ENCODE peak calls at places on chromosomes 1 and 21, in six cellular contexts. One of them, this sample, is unnamed. For H3K4me1, the result is how much of the 10 kb centered on the place peaks cover.

GRCh38 chr1:7265771-7266371 is 480.6 kb downstream of the CAMTA1 start:
- DNase-seq in endodermal cell: peak
- DNase-seq in heart left ventricle: no peak
- DNase-seq in transverse colon: peak
- DNase-seq in PC-3: peak
- DNase-seq in Panc1: peak
- DNase-seq in this sample: no peak

GRCh38 chr1:15243275-15244043 is 3.6 kb upstream of the FHAD1 start:
- DNase-seq in endodermal cell: no peak
- DNase-seq in heart left ventricle: no peak
- DNase-seq in transverse colon: no peak
- DNase-seq in PC-3: no peak
- DNase-seq in Panc1: no peak
- DNase-seq in this sample: no peak

GRCh38 chr1:2921970-2922686 is 99.1 kb upstream of the ACTRT2 start:
- DNase-seq in endodermal cell: no peak
- DNase-seq in heart left ventricle: no peak
- DNase-seq in transverse colon: no peak
- DNase-seq in PC-3: peak
- DNase-seq in Panc1: no peak
- DNase-seq in this sample: no peak

GRCh38 chr21:46114963-46115362 is 17.1 kb downstream of the COL6A2 start:
- DNase-seq in endodermal cell: no peak
- DNase-seq in heart left ventricle: peak
- DNase-seq in transverse colon: no peak
- DNase-seq in PC-3: no peak
- DNase-seq in Panc1: no peak
- DNase-seq in this sample: peak

GRCh38 chr1:78004719-78005346 is at the start of gene DNAJB4:
- DNase-seq in endodermal cell: peak
- DNase-seq in heart left ventricle: peak
- DNase-seq in transverse colon: peak
- DNase-seq in PC-3: peak
- DNase-seq in Panc1: peak
- DNase-seq in this sample: no peak

GRCh38 chr1:165696625-165697100 is 1.7 kb downstream of the ALDH9A1 start:
- DNase-seq in endodermal cell: no peak
- DNase-seq in heart left ventricle: no peak
- DNase-seq in transverse colon: no peak
- DNase-seq in PC-3: peak
- DNase-seq in Panc1: no peak
- DNase-seq in this sample: no peak

GRCh38 chr1:147225193-147225730 is at the start of gene FMO5:
- DNase-seq in endodermal cell: peak
- DNase-seq in heart left ventricle: peak
- DNase-seq in transverse colon: peak
- DNase-seq in PC-3: peak
- DNase-seq in Panc1: no peak
- DNase-seq in this sample: peak

GRCh38 chr1:155128755-155129473 is 1.2 kb downstream of the EFNA1 start:
- DNase-seq in endodermal cell: peak
- DNase-seq in heart left ventricle: peak
- DNase-seq in transverse colon: peak
- DNase-seq in PC-3: peak
- DNase-seq in Panc1: no peak
- DNase-seq in this sample: peak

GRCh38 chr1:94648225-94649007 is 106.9 kb upstream of the F3 start:
- DNase-seq in endodermal cell: no peak
- DNase-seq in heart left ventricle: peak
- DNase-seq in transverse colon: peak
- DNase-seq in PC-3: no peak
- DNase-seq in Panc1: no peak
- DNase-seq in this sample: peak

GRCh38 chr1:115606305-115606704 is 35.5 kb upstream of the VANGL1 start:
- DNase-seq in endodermal cell: no peak
- DNase-seq in heart left ventricle: no peak
- DNase-seq in transverse colon: no peak
- DNase-seq in PC-3: no peak
- DNase-seq in Panc1: no peak
- DNase-seq in this sample: no peak

GRCh38 chr1:59900640-59901039 is 25.9 kb downstream of the CYP2J2 start:
- DNase-seq in endodermal cell: peak
- DNase-seq in heart left ventricle: no peak
- DNase-seq in transverse colon: no peak
- DNase-seq in PC-3: no peak
- DNase-seq in Panc1: no peak
- DNase-seq in this sample: no peak

GRCh38 chr1:202283379-202283844 is 58.3 kb downstream of the UBE2T start:
- DNase-seq in endodermal cell: no peak
- DNase-seq in heart left ventricle: no peak
- DNase-seq in transverse colon: no peak
- DNase-seq in PC-3: peak
- DNase-seq in Panc1: no peak
- DNase-seq in this sample: no peak

GRCh38 chr1:31830511-31830910 is 14.7 kb upstream of the SPOCD1 start:
- DNase-seq in endodermal cell: peak
- DNase-seq in heart left ventricle: no peak
- DNase-seq in transverse colon: no peak
- DNase-seq in PC-3: no peak
- DNase-seq in Panc1: no peak
- DNase-seq in this sample: no peak

GRCh38 chr1:6103111-6103853 is 57.6 kb downstream of the KCNAB2 start:
- DNase-seq in endodermal cell: no peak
- DNase-seq in heart left ventricle: no peak
- DNase-seq in transverse colon: no peak
- DNase-seq in PC-3: no peak
- DNase-seq in Panc1: no peak
- DNase-seq in this sample: peak

GRCh38 chr1:61453111-61453961 is 271.6 kb downstream of the TM2D1 start:
- DNase-seq in endodermal cell: peak
- DNase-seq in heart left ventricle: peak
- DNase-seq in transverse colon: peak
- DNase-seq in PC-3: peak
- DNase-seq in Panc1: peak
- DNase-seq in this sample: peak

GRCh38 chr1:212062832-212063438 is 27.4 kb downstream of the DTL start:
- DNase-seq in endodermal cell: no peak
- DNase-seq in heart left ventricle: no peak
- DNase-seq in transverse colon: no peak
- DNase-seq in PC-3: peak
- DNase-seq in Panc1: no peak
- DNase-seq in this sample: no peak

GRCh38 chr1:7578206-7578605 is 192.9 kb upstream of the VAMP3 start:
- DNase-seq in endodermal cell: no peak
- DNase-seq in heart left ventricle: no peak
- DNase-seq in transverse colon: no peak
- DNase-seq in PC-3: no peak
- DNase-seq in Panc1: no peak
- DNase-seq in this sample: peak

GRCh38 chr21:39612233-39613028 is at the start of gene B3GALT5:
- DNase-seq in endodermal cell: peak
- DNase-seq in heart left ventricle: no peak
- DNase-seq in transverse colon: peak
- DNase-seq in PC-3: peak
- DNase-seq in Panc1: no peak
- DNase-seq in this sample: no peak

GRCh38 chr1:145750444-145750843 is 31.1 kb downstream of the CD160 start:
- DNase-seq in endodermal cell: no peak
- DNase-seq in heart left ventricle: no peak
- DNase-seq in transverse colon: no peak
- DNase-seq in PC-3: no peak
- DNase-seq in Panc1: no peak
- DNase-seq in this sample: no peak

GRCh38 chr1:8427986-8428385 is 110.1 kb downstream of the SLC45A1 start:
- DNase-seq in endodermal cell: no peak
- DNase-seq in heart left ventricle: peak
- DNase-seq in transverse colon: no peak
- DNase-seq in PC-3: no peak
- DNase-seq in Panc1: no peak
- DNase-seq in this sample: no peak

GRCh38 chr1:23793018-23793781 is 2.3 kb downstream of the LYPLA2 start:
- DNase-seq in endodermal cell: no peak
- DNase-seq in heart left ventricle: peak
- DNase-seq in transverse colon: peak
- DNase-seq in PC-3: no peak
- DNase-seq in Panc1: no peak
- DNase-seq in this sample: peak

GRCh38 chr21:32426066-32426465 is 13.6 kb downstream of the EVA1C start:
- DNase-seq in endodermal cell: no peak
- DNase-seq in heart left ventricle: no peak
- DNase-seq in transverse colon: no peak
- DNase-seq in PC-3: peak
- DNase-seq in Panc1: no peak
- DNase-seq in this sample: no peak
- H3K4me1 ChIP-seq in endodermal cell: under half
- H3K4me1 ChIP-seq in heart left ventricle: under half
- H3K4me1 ChIP-seq in transverse colon: under half
- H3K4me1 ChIP-seq in PC-3: half or more
- H3K4me1 ChIP-seq in Panc1: under half
- H3K4me1 ChIP-seq in this sample: under half

GRCh38 chr1:208216062-208216461 is 28.1 kb downstream of the PLXNA2 start:
- DNase-seq in endodermal cell: no peak
- DNase-seq in heart left ventricle: no peak
- DNase-seq in transverse colon: no peak
- DNase-seq in PC-3: peak
- DNase-seq in Panc1: no peak
- DNase-seq in this sample: no peak

GRCh38 chr1:208217774-208218173 is 26.4 kb downstream of the PLXNA2 start:
- DNase-seq in endodermal cell: no peak
- DNase-seq in heart left ventricle: no peak
- DNase-seq in transverse colon: no peak
- DNase-seq in PC-3: no peak
- DNase-seq in Panc1: no peak
- DNase-seq in this sample: no peak

GRCh38 chr1:208213786-208214185 is 30.4 kb downstream of the PLXNA2 start:
- DNase-seq in endodermal cell: peak
- DNase-seq in heart left ventricle: no peak
- DNase-seq in transverse colon: no peak
- DNase-seq in PC-3: no peak
- DNase-seq in Panc1: no peak
- DNase-seq in this sample: no peak

GRCh38 chr1:208216806-208217205 is 27.4 kb downstream of the PLXNA2 start:
- DNase-seq in endodermal cell: peak
- DNase-seq in heart left ventricle: no peak
- DNase-seq in transverse colon: no peak
- DNase-seq in PC-3: no peak
- DNase-seq in Panc1: no peak
- DNase-seq in this sample: no peak

DNA sequence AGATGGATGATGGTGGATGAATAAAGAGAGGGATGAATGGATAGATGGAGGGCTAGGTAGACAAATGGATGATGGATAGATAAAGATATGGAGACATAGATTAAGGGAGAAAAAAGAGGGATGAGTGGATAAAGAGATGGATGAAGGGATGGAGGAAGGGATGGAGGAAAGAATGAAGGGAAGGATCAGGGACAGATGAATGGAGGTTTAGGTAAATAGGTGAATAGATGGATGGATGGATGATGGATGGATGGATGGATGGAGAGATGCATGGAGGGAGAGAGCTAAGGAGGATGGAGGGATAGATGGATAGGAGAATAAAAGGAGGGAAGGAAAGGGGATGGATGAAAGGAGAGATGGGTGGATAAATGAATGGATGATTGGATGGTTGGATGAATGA is 28.8 kb downstream of the PLXNA2 start:
- DNase-seq in endodermal cell: no peak
- DNase-seq in heart left ventricle: no peak
- DNase-seq in transverse colon: no peak
- DNase-seq in PC-3: no peak
- DNase-seq in Panc1: no peak
- DNase-seq in this sample: no peak
- H3K4me1 ChIP-seq in endodermal cell: under half
- H3K4me1 ChIP-seq in heart left ventricle: half or more
- H3K4me1 ChIP-seq in transverse colon: under half
- H3K4me1 ChIP-seq in PC-3: under half
- H3K4me1 ChIP-seq in Panc1: under half
- H3K4me1 ChIP-seq in this sample: under half

GRCh38 chr1:167510244-167510643 is 8.1 kb downstream of the CD247 start:
- DNase-seq in endodermal cell: no peak
- DNase-seq in heart left ventricle: no peak
- DNase-seq in transverse colon: no peak
- DNase-seq in PC-3: no peak
- DNase-seq in Panc1: no peak
- DNase-seq in this sample: no peak

GRCh38 chr1:167510880-167511279 is 7.4 kb downstream of the CD247 start:
- DNase-seq in endodermal cell: peak
- DNase-seq in heart left ventricle: no peak
- DNase-seq in transverse colon: no peak
- DNase-seq in PC-3: no peak
- DNase-seq in Panc1: no peak
- DNase-seq in this sample: no peak

GRCh38 chr1:167509587-167509986 is 8.7 kb downstream of the CD247 start:
- DNase-seq in endodermal cell: no peak
- DNase-seq in heart left ventricle: no peak
- DNase-seq in transverse colon: no peak
- DNase-seq in PC-3: no peak
- DNase-seq in Panc1: no peak
- DNase-seq in this sample: no peak

GRCh38 chr1:167511374-167511986 is 6.8 kb downstream of the CD247 start:
- DNase-seq in endodermal cell: peak
- DNase-seq in heart left ventricle: no peak
- DNase-seq in transverse colon: no peak
- DNase-seq in PC-3: no peak
- DNase-seq in Panc1: no peak
- DNase-seq in this sample: no peak

DNA sequence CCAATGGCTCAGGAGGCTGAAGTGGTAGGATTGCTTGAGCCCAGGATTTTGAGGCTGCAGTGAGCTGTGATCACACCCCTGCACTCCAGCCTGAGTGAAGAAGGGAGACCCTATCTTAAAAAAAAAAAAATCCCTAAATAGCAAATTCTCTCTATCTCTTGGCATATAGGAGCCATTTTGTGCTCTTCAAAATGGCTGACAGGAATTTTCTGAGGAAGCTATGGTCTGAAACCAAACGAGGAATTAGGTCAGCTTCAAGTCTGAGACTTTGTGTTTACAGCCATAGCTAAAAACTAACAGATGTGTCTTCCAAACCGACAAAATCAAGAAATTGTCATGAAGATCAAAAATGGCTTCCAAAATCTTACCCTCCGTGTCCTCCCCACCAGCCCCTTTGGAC is 10.6 kb downstream of the CD247 start:
- DNase-seq in endodermal cell: no peak
- DNase-seq in heart left ventricle: no peak
- DNase-seq in transverse colon: no peak
- DNase-seq in PC-3: no peak
- DNase-seq in Panc1: no peak
- DNase-seq in this sample: no peak
- H3K4me1 ChIP-seq in endodermal cell: under half
- H3K4me1 ChIP-seq in heart left ventricle: under half
- H3K4me1 ChIP-seq in transverse colon: under half
- H3K4me1 ChIP-seq in PC-3: under half
- H3K4me1 ChIP-seq in Panc1: under half
- H3K4me1 ChIP-seq in this sample: under half

DNA sequence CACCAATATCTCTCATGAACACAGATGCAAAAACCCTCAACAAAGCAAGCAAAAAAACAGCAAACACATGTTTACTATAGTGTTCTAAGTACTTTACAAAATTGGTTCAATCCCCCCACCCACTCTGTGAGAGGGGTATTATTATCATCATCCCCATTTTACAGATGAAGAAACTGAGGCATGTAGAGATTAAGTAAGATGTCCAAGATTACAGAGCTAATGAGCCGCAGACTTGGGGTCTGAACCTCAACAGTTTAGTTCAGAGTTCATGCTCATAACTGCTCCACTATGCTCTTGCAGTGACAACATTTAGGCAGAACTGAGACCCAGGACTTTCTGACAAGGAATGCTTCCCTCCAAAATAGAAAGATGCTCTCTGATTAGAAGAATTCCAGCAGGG is 21.9 kb downstream of the CLSTN1 start:
- DNase-seq in endodermal cell: no peak
- DNase-seq in heart left ventricle: no peak
- DNase-seq in transverse colon: no peak
- DNase-seq in PC-3: no peak
- DNase-seq in Panc1: no peak
- DNase-seq in this sample: no peak
- H3K4me1 ChIP-seq in endodermal cell: under half
- H3K4me1 ChIP-seq in heart left ventricle: under half
- H3K4me1 ChIP-seq in transverse colon: under half
- H3K4me1 ChIP-seq in PC-3: under half
- H3K4me1 ChIP-seq in Panc1: under half
- H3K4me1 ChIP-seq in this sample: under half

This sample was measured in right cardiac atrium.